ENCODE peak calls at places on chromosomes 13 and 19, in five cellular contexts. H is fibroblast of lung, I is pancreas, O is tibial artery, D is neural progenitor cell. R is an unnamed sample.
A peak's percentile ranks its signal among the peaks of the same experiment; 100 is the strongest.

GRCh38 chr13:110984392-110984791 is 69.5 kb upstream of the ANKRD10 start:
- DNase-seq in H (peak; percentile 53), I (no peak), O (no peak), D (no peak), R (peak; percentile 66)

GRCh38 chr13:39663508-39663907 is 8.0 kb downstream of the COG6 start:
- DNase-seq in H (no peak), I (no peak), O (no peak), D (no peak), R (no peak)

GRCh38 chr13:49082653-49083536 is 107.2 kb downstream of the FNDC3A start:
- DNase-seq in H (peak; percentile 65), I (no peak), O (no peak), D (no peak), R (no peak)

GRCh38 chr13:73189766-73190165 is 131.0 kb downstream of the KLF5 start:
- DNase-seq in H (no peak), I (no peak), O (no peak), D (peak; percentile 72), R (no peak)

GRCh38 chr13:48585456-48585840 is 52.6 kb upstream of the RCBTB2 start:
- DNase-seq in H (peak; percentile 50), I (no peak), O (no peak), D (peak; percentile 68), R (peak; percentile 88)

GRCh38 chr19:19120308-19121156 is 17.7 kb downstream of the TMEM161A start:
- DNase-seq in H (peak; percentile 81), I (no peak), O (no peak), D (peak; percentile 97), R (peak; percentile 95)

GRCh38 chr13:44508562-44509062 is 67.5 kb downstream of the TSC22D1 start:
- DNase-seq in H (no peak), I (no peak), O (no peak), D (no peak), R (no peak)

GRCh38 chr13:106418556-106418955 is 116.9 kb downstream of the EFNB2 start:
- DNase-seq in H (peak; percentile 71), I (no peak), O (no peak), D (no peak), R (no peak)

GRCh38 chr19:39828015-39828633 is 5.8 kb downstream of the DYRK1B start:
- DNase-seq in H (no peak), I (no peak), O (no peak), D (no peak), R (no peak)

GRCh38 chr19:35932291-35932936 is 3.8 kb upstream of the LRFN3 start:
- DNase-seq in H (no peak), I (no peak), O (no peak), D (no peak), R (no peak)

GRCh38 chr13:60370343-60370742 is 26.7 kb upstream of the TDRD3 start:
- DNase-seq in H (no peak), I (no peak), O (no peak), D (no peak), R (no peak)

GRCh38 chr13:100440756-100441421 is 147.7 kb downstream of the GGACT start:
- DNase-seq in H (peak; percentile 58), I (no peak), O (no peak), D (no peak), R (no peak)

GRCh38 chr19:51181913-51182419 is 39.9 kb downstream of the SIGLEC7 start:
- DNase-seq in H (no peak), I (no peak), O (no peak), D (peak; percentile 53), R (no peak)

GRCh38 chr13:38781539-38781938 is 94.7 kb downstream of the FREM2 start:
- DNase-seq in H (no peak), I (no peak), O (no peak), D (no peak), R (no peak)

GRCh38 chr19:48635966-48636858 is 967 bp downstream of the DBP start:
- DNase-seq in H (no peak), I (peak; percentile 69), O (peak; percentile 62), D (peak; percentile 46), R (peak; percentile 36)

GRCh38 chr13:80705371-80706163 is 364.6 kb upstream of the SPRY2 start:
- DNase-seq in H (no peak), I (no peak), O (no peak), D (no peak), R (no peak)

GRCh38 chr13:26965976-26966375 is 205.4 kb upstream of the GPR12 start:
- DNase-seq in H (peak; percentile 77), I (peak; percentile 76), O (no peak), D (no peak), R (peak; percentile 93)

GRCh38 chr13:48643159-48643558 is 10.6 kb upstream of the CYSLTR2 start:
- DNase-seq in H (no peak), I (no peak), O (no peak), D (no peak), R (no peak)

GRCh38 chr19:33802001-33802400 is 5.3 kb downstream of the KCTD15 start:
- DNase-seq in H (no peak), I (no peak), O (no peak), D (no peak), R (no peak)

GRCh38 chr13:38090913-38091312 is 221.3 kb upstream of the TRPC4 start:
- DNase-seq in H (no peak), I (no peak), O (no peak), D (peak; percentile 58), R (no peak)

GRCh38 chr13:55573565-55573964 is 1567.2 kb upstream of the PRR20A start:
- DNase-seq in H (no peak), I (no peak), O (no peak), D (no peak), R (no peak)

GRCh38 chr13:45436332-45436731 is 18.2 kb upstream of the SLC25A30 start:
- DNase-seq in H (no peak), I (no peak), O (no peak), D (no peak), R (no peak)

GRCh38 chr19:13058951-13059660 is 43.6 kb downstream of the LYL1 start:
- DNase-seq in H (no peak), I (no peak), O (no peak), D (peak; percentile 50), R (no peak)
- H3K27ac ChIP-seq in H (no peak overlapping the region), I (no peak overlapping the region), O (peak overlapping the region; percentile 99), D (no peak overlapping the region), R (no peak overlapping the region)

GRCh38 chr19:3575260-3575741 is 2.6 kb downstream of the HMG20B start:
- DNase-seq in H (no peak), I (no peak), O (no peak), D (peak; percentile 59), R (peak; percentile 44)

GRCh38 chr19:3578390-3578789 is 5.6 kb downstream of the HMG20B start:
- DNase-seq in H (no peak), I (no peak), O (no peak), D (no peak), R (no peak)

GRCh38 chr19:3577741-3578344 is 5.1 kb downstream of the HMG20B start:
- DNase-seq in H (no peak), I (no peak), O (no peak), D (peak; percentile 35), R (no peak)

GRCh38 chr19:3575949-3576673 is 3.4 kb downstream of the HMG20B start:
- DNase-seq in H (no peak), I (no peak), O (no peak), D (no peak), R (no peak)

GRCh38 chr19:3576696-3577443 is 4.1 kb downstream of the HMG20B start:
- DNase-seq in H (peak; percentile 85), I (peak; percentile 73), O (no peak), D (peak; percentile 94), R (peak; percentile 75)
- H3K36me3 ChIP-seq in H (peaks cover 10% of the 10 kb centered on the region), I (no peaks in the 10 kb centered on the region), O (no peaks in the 10 kb centered on the region), D (no peaks in the 10 kb centered on the region), R (no peaks in the 10 kb centered on the region)

GRCh38 chr19:21052902-21053301 is 29.1 kb upstream of the ZNF714 start:
- DNase-seq in H (no peak), I (no peak), O (no peak), D (no peak), R (no peak)
- H3K9me3 ChIP-seq in H (no peaks in the 10 kb centered on the region), I (no peaks in the 10 kb centered on the region), O (peaks cover 68% of the 10 kb centered on the region), D (no peaks in the 10 kb centered on the region), R (no peaks in the 10 kb centered on the region)

GRCh38 chr13:77374786-77375185 is 47.9 kb upstream of the MYCBP2 start:
- DNase-seq in H (no peak), I (no peak), O (no peak), D (no peak), R (no peak)
- H3K27ac ChIP-seq in H (no peak overlapping the region), I (no peak overlapping the region), O (no peak overlapping the region), D (no peak overlapping the region), R (no peak overlapping the region)

DNA sequence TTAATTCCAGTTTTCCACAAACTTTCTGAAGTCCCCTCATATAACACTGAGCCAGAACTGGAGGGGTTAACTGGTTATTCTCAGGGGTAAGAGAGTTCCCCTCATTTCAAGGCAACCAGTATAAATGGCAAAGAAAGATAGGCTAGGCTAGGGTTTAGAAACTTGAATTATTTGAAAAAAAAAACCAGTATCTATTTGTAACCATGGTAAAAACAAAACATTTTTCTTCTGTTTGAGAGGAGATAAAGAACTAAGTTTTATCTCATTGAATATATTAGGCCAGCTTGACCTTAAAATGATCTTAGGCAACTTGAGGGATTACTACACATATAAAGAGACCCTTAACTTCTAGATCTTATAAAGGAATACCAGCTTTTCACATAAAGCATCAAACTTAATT is 19.6 kb downstream of the SUPT20H start:
- DNase-seq in H (no peak), I (no peak), O (no peak), D (no peak), R (no peak)
- H3K36me3 ChIP-seq in H (peaks cover 7% of the 10 kb centered on the region), I (peaks cover 70% of the 10 kb centered on the region), O (peaks cover 76% of the 10 kb centered on the region), D (peaks cover 8% of the 10 kb centered on the region), R (peaks cover 64% of the 10 kb centered on the region)

GRCh38 chr13:113299951-113300350 is 2.9 kb downstream of the LAMP1 start:
- DNase-seq in H (peak; percentile 19), I (no peak), O (no peak), D (no peak), R (no peak)

GRCh38 chr13:113298001-113298945 is 1.2 kb downstream of the LAMP1 start:
- DNase-seq in H (peak; percentile 31), I (no peak), O (no peak), D (no peak), R (peak; percentile 17)

GRCh38 chr13:113296842-113297369 is at the start of gene LAMP1:
- DNase-seq in H (peak; percentile 98), I (peak; percentile 100), O (peak; percentile 97), D (peak; percentile 98), R (peak; percentile 96)

GRCh38 chr13:113291997-113292862 is 4.8 kb upstream of the LAMP1 start:
- DNase-seq in H (peak; percentile 43), I (no peak), O (no peak), D (peak; percentile 49), R (peak; percentile 27)

DNA sequence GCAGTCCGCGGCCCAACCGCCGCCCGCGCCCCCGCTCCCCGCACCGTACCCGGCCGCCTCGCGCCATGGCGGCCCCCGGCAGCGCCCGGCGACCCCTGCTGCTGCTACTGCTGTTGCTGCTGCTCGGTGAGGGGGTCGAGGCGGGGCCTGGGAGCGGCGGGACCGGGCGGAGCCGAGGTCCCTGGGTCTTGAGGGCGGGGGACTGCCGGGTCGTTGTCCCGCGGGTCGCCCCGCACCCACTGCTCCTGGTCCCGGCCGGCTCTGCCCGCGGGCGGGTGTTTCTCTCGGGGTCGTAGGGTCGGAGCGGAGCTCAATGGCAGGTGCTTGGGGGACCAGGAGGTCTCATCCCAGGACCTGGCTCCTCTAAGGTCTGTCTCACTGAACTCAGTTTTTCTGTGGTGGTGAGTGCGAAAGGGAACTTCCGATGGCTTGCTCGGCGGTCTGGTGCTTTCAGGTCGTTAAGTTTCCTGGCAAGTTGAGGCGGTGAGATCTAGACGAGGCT is 382 bp downstream of the LAMP1 start:
- DNase-seq in H (no peak), I (no peak), O (no peak), D (no peak), R (no peak)
- H3K9me3 ChIP-seq in H (no peaks in the 10 kb centered on the region), I (no peaks in the 10 kb centered on the region), O (no peaks in the 10 kb centered on the region), D (no peaks in the 10 kb centered on the region), R (no peaks in the 10 kb centered on the region)

R was measured in cardiac muscle cell.